ENCODE peak calls at places on chromosomes 16 and 17, in ten cellular contexts. Z is T47D; S is NCI-H460; E is CMK; R is stimulated activated CD4-positive, alpha-beta T cell treated with anti-CD3 and anti-CD28 coated beads, TNF-alpha, amount 100 ng/mL, for 1 hour; T is lower lobe of right lung; I is stimulated activated CD8-positive, alpha-beta memory T cell treated with anti-CD3 and anti-CD28 coated beads, Interleukin-12 subunit alpha, Interleukin-12 subunit beta, amount 100 ng/mL, for 1 hour; H is left kidney; A is brain microvascular endothelial cell; Y is HEK293T. C is an unnamed sample.

GRCh38 chr17:77400445-77400870 is 259.7 kb downstream of the SEC14L1 start:
- DNase-seq in Z (no peak), S (no peak), E (peak), R (peak), T (peak), I (peak), H (peak), A (peak), Y (no peak), C (peak)

GRCh38 chr16:10688726-10689125 is 6.0 kb downstream of the TEKT5 start:
- DNase-seq in Z (no peak), S (no peak), E (no peak), R (no peak), T (no peak), I (no peak), H (no peak), A (no peak), Y (no peak), C (no peak)

GRCh38 chr16:69179255-69180010 is 7.5 kb upstream of the SNTB2 start:
- DNase-seq in Z (peak), S (no peak), E (no peak), R (no peak), T (peak), I (no peak), H (peak), A (no peak), Y (no peak), C (no peak)

GRCh38 chr16:78448658-78449327 is 349.3 kb downstream of the WWOX start:
- DNase-seq in Z (no peak), S (no peak), E (no peak), R (no peak), T (no peak), I (no peak), H (no peak), A (no peak), Y (no peak), C (no peak)

GRCh38 chr17:13984956-13985355 is 84.3 kb upstream of the COX10 start:
- DNase-seq in Z (no peak), S (no peak), E (no peak), R (no peak), T (no peak), I (no peak), H (no peak), A (no peak), Y (no peak), C (no peak)

GRCh38 chr17:38463451-38463858 is 35.2 kb downstream of the ARHGAP23 start:
- DNase-seq in Z (no peak), S (no peak), E (no peak), R (no peak), T (no peak), I (no peak), H (no peak), A (no peak), Y (no peak), C (no peak)

GRCh38 chr16:65532846-65533245 is 411.0 kb upstream of the CDH11 start:
- DNase-seq in Z (no peak), S (no peak), E (no peak), R (no peak), T (no peak), I (no peak), H (no peak), A (no peak), Y (no peak), C (no peak)

GRCh38 chr17:36827056-36827455 is 110.2 kb upstream of the LHX1 start:
- DNase-seq in Z (no peak), S (no peak), E (no peak), R (no peak), T (no peak), I (no peak), H (peak), A (no peak), Y (no peak), C (no peak)

GRCh38 chr17:60107526-60108257 is 29.0 kb upstream of the HEATR6 start:
- DNase-seq in Z (peak), S (no peak), E (no peak), R (no peak), T (no peak), I (no peak), H (no peak), A (no peak), Y (no peak), C (no peak)

GRCh38 chr17:76382305-76382802 is 2.1 kb upstream of the SPHK1 start:
- DNase-seq in Z (no peak), S (no peak), E (no peak), R (no peak), T (no peak), I (no peak), H (peak), A (no peak), Y (no peak), C (no peak)

GRCh38 chr17:58756246-58757161 is 850 bp downstream of the PPM1E start:
- DNase-seq in Z (no peak), S (no peak), E (no peak), R (no peak), T (no peak), I (no peak), H (peak), A (no peak), Y (peak), C (no peak)

GRCh38 chr16:89019511-89019910 is 42.5 kb upstream of the CBFA2T3 start:
- DNase-seq in Z (no peak), S (no peak), E (no peak), R (no peak), T (peak), I (no peak), H (no peak), A (no peak), Y (no peak), C (no peak)

GRCh38 chr17:41896726-41897125 is 22.0 kb downstream of the ACLY start:
- DNase-seq in Z (no peak), S (no peak), E (no peak), R (no peak), T (no peak), I (no peak), H (no peak), A (no peak), Y (no peak), C (no peak)

GRCh38 chr16:81879625-81880024 is 100.5 kb downstream of the PLCG2 start:
- DNase-seq in Z (no peak), S (no peak), E (no peak), R (no peak), T (no peak), I (no peak), H (no peak), A (no peak), Y (peak), C (no peak)

GRCh38 chr17:5585814-5586558 is 1.7 kb upstream of the NLRP1 start:
- DNase-seq in Z (no peak), S (no peak), E (no peak), R (no peak), T (no peak), I (no peak), H (peak), A (no peak), Y (peak), C (no peak)

GRCh38 chr17:58570758-58571157 is 56.3 kb upstream of the MTMR4 start:
- DNase-seq in Z (no peak), S (no peak), E (no peak), R (no peak), T (no peak), I (no peak), H (no peak), A (no peak), Y (no peak), C (no peak)

GRCh38 chr16:86044881-86045600 is 146.1 kb downstream of the IRF8 start:
- DNase-seq in Z (no peak), S (no peak), E (no peak), R (no peak), T (no peak), I (peak), H (no peak), A (no peak), Y (no peak), C (no peak)

GRCh38 chr17:3890082-3890892 is 2.6 kb downstream of the CAMKK1 start:
- DNase-seq in Z (no peak), S (peak), E (no peak), R (no peak), T (peak), I (no peak), H (peak), A (peak), Y (no peak), C (no peak)

GRCh38 chr16:50842589-50842988 is 100.7 kb downstream of the CYLD start:
- DNase-seq in Z (no peak), S (no peak), E (no peak), R (no peak), T (no peak), I (no peak), H (peak), A (no peak), Y (no peak), C (no peak)

GRCh38 chr16:14409563-14409962 is 220.5 kb downstream of the PARN start:
- DNase-seq in Z (no peak), S (peak), E (no peak), R (no peak), T (no peak), I (no peak), H (peak), A (peak), Y (no peak), C (no peak)

GRCh38 chr16:53502331-53503269 is at the start of gene AKTIP:
- DNase-seq in Z (no peak), S (no peak), E (no peak), R (no peak), T (peak), I (peak), H (peak), A (peak), Y (peak), C (no peak)

GRCh38 chr16:20676268-20676828 is 21.1 kb downstream of the ACSM1 start:
- DNase-seq in Z (no peak), S (no peak), E (no peak), R (no peak), T (no peak), I (no peak), H (peak), A (no peak), Y (no peak), C (no peak)

GRCh38 chr16:4402439-4403132 is 13.8 kb downstream of the CORO7 start:
- DNase-seq in Z (peak), S (peak), E (no peak), R (no peak), T (peak), I (peak), H (peak), A (peak), Y (peak), C (no peak)

GRCh38 chr17:50173335-50173941 is 7.6 kb downstream of the SGCA start:
- DNase-seq in Z (no peak), S (no peak), E (no peak), R (no peak), T (no peak), I (no peak), H (peak), A (peak), Y (no peak), C (no peak)

GRCh38 chr16:10761388-10761787 is 17.7 kb downstream of the NUBP1 start:
- DNase-seq in Z (no peak), S (no peak), E (no peak), R (no peak), T (no peak), I (no peak), H (no peak), A (no peak), Y (no peak), C (no peak)

GRCh38 chr16:72300892-72301291 is 128.9 kb upstream of the PMFBP1 start:
- DNase-seq in Z (no peak), S (no peak), E (no peak), R (no peak), T (no peak), I (no peak), H (peak), A (no peak), Y (no peak), C (no peak)

GRCh38 chr17:21119247-21119944 is 7.4 kb upstream of the DHRS7B start:
- DNase-seq in Z (peak), S (peak), E (no peak), R (peak), T (peak), I (peak), H (peak), A (peak), Y (peak), C (peak)

GRCh38 chr17:73650147-73650546 is 5.9 kb upstream of the SDK2 start:
- DNase-seq in Z (no peak), S (no peak), E (no peak), R (no peak), T (no peak), I (no peak), H (peak), A (no peak), Y (peak), C (no peak)

GRCh38 chr17:5758651-5759050 is 174.3 kb upstream of the NLRP1 start:
- DNase-seq in Z (no peak), S (no peak), E (no peak), R (no peak), T (no peak), I (no peak), H (peak), A (peak), Y (no peak), C (no peak)

GRCh38 chr17:73561066-73561465 is 83.2 kb downstream of the SDK2 start:
- DNase-seq in Z (no peak), S (no peak), E (no peak), R (no peak), T (no peak), I (no peak), H (no peak), A (no peak), Y (no peak), C (no peak)